ENCODE peak calls at places on chromosome 3, in four cellular contexts. W, D, A and Y are unnamed samples.
A peak's percentile ranks its signal among the peaks of the same experiment; 100 is the strongest.

GRCh38 chr3:162370136-162370535 is 873.5 kb downstream of the OTOL1 start:
- DNase-seq in W (no peak), D (no peak), A (no peak), Y (no peak)

GRCh38 chr3:171018151-171018935 is 8.2 kb downstream of the SLC2A2 start:
- DNase-seq in W (no peak), D (no peak), A (no peak), Y (no peak)

GRCh38 chr3:53083496-53083895 is 37.6 kb upstream of the SFMBT1 start:
- DNase-seq in W (peak; percentile 73), D (peak; percentile 78), A (no peak), Y (no peak)

GRCh38 chr3:129238945-129239705 is 10.3 kb upstream of the COPG1 start:
- DNase-seq in W (peak; percentile 26), D (peak; percentile 67), A (no peak), Y (no peak)

GRCh38 chr3:111595239-111595638 is at the start of gene ZBED2:
- DNase-seq in W (no peak), D (no peak), A (no peak), Y (no peak)

GRCh38 chr3:186067360-186068242 is 41.3 kb downstream of the ETV5 start:
- DNase-seq in W (no peak), D (no peak), A (no peak), Y (no peak)

GRCh38 chr3:76432396-76432795 is 607.5 kb upstream of the ROBO2 start:
- DNase-seq in W (no peak), D (no peak), A (no peak), Y (no peak)

GRCh38 chr3:158279584-158279983 is 169.7 kb downstream of the RSRC1 start:
- DNase-seq in W (no peak), D (no peak), A (no peak), Y (no peak)

GRCh38 chr3:143002727-143003126 is 1.4 kb downstream of the U2SURP start:
- DNase-seq in W (no peak), D (no peak), A (no peak), Y (no peak)

GRCh38 chr3:70726096-70726745 is 413.8 kb upstream of the MDFIC2 start:
- DNase-seq in W (no peak), D (no peak), A (no peak), Y (no peak)

GRCh38 chr3:48564022-48564421 is 441 bp upstream of the UCN2 start:
- DNase-seq in W (no peak), D (peak; percentile 64), A (peak; percentile 55), Y (no peak)

GRCh38 chr3:190384241-190384863 is 3.6 kb upstream of the CLDN16 start:
- DNase-seq in W (no peak), D (no peak), A (no peak), Y (no peak)